ENCODE peak calls at places on chromosomes 5 and 9, in four cellular contexts. A, D, C and T are unnamed samples. For H3K9me3, the result is how much of the 10 kb centered on the place peaks cover.

GRCh38 chr9:92140754-92141143 is 25.5 kb upstream of the SPTLC1 start:
- DNase-seq in A (no peak), D (no peak), C (no peak), T (no peak)

GRCh38 chr5:13322769-13323168 is 621.7 kb downstream of the DNAH5 start:
- DNase-seq in A (no peak), D (no peak), C (no peak), T (no peak)

GRCh38 chr9:93531374-93531773 is 45.0 kb upstream of the PHF2 start:
- DNase-seq in A (no peak), D (no peak), C (no peak), T (no peak)

GRCh38 chr9:37503736-37504135 is 18.0 kb downstream of the POLR1E start:
- DNase-seq in A (no peak), D (peak), C (no peak), T (no peak)

GRCh38 chr5:55177078-55177477 is 4.1 kb upstream of the CDC20B start:
- DNase-seq in A (no peak), D (no peak), C (no peak), T (no peak)

GRCh38 chr5:179182601-179183000 is 122.4 kb downstream of the ZNF354C start:
- DNase-seq in A (no peak), D (no peak), C (no peak), T (no peak)

GRCh38 chr5:79133121-79133656 is 21.6 kb downstream of the BHMT start:
- DNase-seq in A (peak), D (no peak), C (peak), T (no peak)

GRCh38 chr9:76846307-76846706 is 59.6 kb downstream of the PRUNE2 start:
- DNase-seq in A (no peak), D (no peak), C (no peak), T (no peak)

GRCh38 chr5:103475629-103476240 is 86.9 kb downstream of the NUDT12 start:
- DNase-seq in A (peak), D (no peak), C (peak), T (no peak)

GRCh38 chr5:14110680-14111079 is 32.5 kb upstream of the TRIO start:
- DNase-seq in A (no peak), D (no peak), C (no peak), T (no peak)

GRCh38 chr5:177384134-177384533 is at the start of gene SLC34A1:
- DNase-seq in A (no peak), D (no peak), C (no peak), T (no peak)

GRCh38 chr5:2256646-2257288 is 374.0 kb upstream of the IRX4 start:
- DNase-seq in A (no peak), D (no peak), C (no peak), T (no peak)

GRCh38 chr5:2257326-2258244 is 374.9 kb upstream of the IRX4 start:
- DNase-seq in A (no peak), D (no peak), C (no peak), T (no peak)

GRCh38 chr5:2254404-2254803 is 371.7 kb upstream of the IRX4 start:
- DNase-seq in A (no peak), D (no peak), C (peak), T (no peak)

GRCh38 chr5:2254880-2255750 is 372.4 kb upstream of the IRX4 start:
- DNase-seq in A (no peak), D (no peak), C (no peak), T (no peak)

GRCh38 chr5:2255915-2256645 is 373.4 kb upstream of the IRX4 start:
- DNase-seq in A (no peak), D (no peak), C (no peak), T (no peak)
- H3K9me3 ChIP-seq in A (under half), D (under half), C (under half), T (under half)

GRCh38 chr5:36156619-36157018 is 4.7 kb downstream of the SKP2 start:
- DNase-seq in A (peak), D (no peak), C (no peak), T (no peak)

GRCh38 chr5:36160617-36161016 is 8.7 kb downstream of the SKP2 start:
- DNase-seq in A (no peak), D (no peak), C (no peak), T (no peak)

GRCh38 chr5:36156124-36156601 is 4.3 kb downstream of the SKP2 start:
- DNase-seq in A (no peak), D (no peak), C (no peak), T (no peak)

GRCh38 chr5:36155291-36155690 is 3.4 kb downstream of the SKP2 start:
- DNase-seq in A (no peak), D (no peak), C (no peak), T (no peak)

GRCh38 chr5:36158144-36158543 is 6.2 kb downstream of the SKP2 start:
- DNase-seq in A (peak), D (no peak), C (no peak), T (no peak)
- H3K9me3 ChIP-seq in A (under half), D (under half), C (under half), T (under half)

DNA sequence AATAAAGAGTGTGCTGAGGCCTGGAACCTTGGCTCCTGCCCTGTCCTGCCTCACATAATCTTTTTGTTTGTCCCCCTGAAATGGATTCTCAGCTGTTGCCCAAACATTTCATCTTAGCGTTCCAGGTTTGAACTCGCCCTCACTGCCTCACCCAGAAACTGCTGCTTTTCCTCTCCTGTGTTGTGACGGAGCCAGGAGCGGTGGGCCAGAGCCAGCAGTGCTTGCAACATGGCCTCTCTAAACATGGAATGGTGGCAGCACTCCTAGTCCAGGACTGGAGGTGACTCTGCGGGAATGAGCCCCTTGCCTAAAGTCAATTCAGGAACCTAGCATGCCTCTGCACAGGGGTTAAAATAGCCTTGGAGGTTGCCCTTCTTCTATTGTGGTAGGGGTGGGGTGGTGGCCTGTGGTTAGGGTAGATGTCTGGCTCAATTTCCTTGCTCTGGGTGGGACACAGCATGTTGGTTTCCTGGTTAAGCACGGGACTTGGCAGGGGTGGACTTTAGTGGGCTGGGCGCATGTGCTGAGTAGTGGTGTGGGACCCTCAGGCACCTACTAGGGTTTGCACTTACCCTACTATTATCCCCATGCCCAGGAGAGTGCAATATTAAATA is 101.6 kb downstream of the SLC25A46 start:
- DNase-seq in A (no peak), D (no peak), C (no peak), T (no peak)
- H3K9me3 ChIP-seq in A (under half), D (under half), C (under half), T (under half)

DNA sequence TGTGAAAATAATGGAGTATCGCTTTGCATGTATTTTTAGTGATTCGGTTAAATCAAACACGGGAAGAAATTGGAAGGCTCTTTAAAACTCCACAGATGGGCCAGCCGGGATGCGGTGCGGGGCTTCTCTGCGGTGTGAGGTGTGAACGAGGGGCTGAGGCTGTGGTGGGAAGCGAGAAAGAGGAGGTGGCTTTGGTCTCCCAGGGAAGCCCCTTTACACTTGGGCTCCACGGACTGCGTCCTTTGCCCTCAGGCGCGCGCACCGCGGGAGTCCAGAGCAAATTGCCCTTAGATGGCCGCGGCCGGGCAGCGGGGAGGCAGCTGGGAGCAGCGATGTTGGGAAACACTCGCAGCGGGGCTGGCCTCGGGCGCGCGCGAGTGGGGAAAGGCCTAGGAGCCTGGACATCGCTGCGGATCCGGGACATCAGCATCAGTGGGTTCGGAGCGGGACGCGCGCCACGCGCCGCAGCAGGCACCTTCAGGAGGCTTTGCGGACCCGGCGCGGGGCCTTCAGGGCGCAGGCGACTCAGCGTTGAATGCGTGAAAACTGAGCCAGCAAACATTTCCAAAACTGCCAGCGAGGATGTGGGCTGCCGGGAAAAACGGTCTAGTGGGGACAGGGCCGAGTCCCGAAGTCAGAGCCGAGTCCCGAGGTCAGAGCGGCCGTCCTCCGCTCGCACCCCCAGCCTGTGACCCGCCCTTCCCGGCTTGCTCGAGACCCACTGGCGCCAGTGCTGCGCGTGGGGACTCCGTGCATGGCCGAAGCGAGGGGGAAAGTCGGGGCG is 6.5 kb downstream of the IRX1 start:
- DNase-seq in A (peak), D (no peak), C (no peak), T (no peak)
- H3K9me3 ChIP-seq in A (under half), D (under half), C (under half), T (under half)

GRCh38 chr9:5651246-5651645 is 22.3 kb downstream of the RIC1 start:
- DNase-seq in A (no peak), D (no peak), C (no peak), T (no peak)
- H3K9me3 ChIP-seq in A (under half), D (under half), C (under half), T (under half)

GRCh38 chr9:137985637-137986071 is 108.1 kb downstream of the CACNA1B start:
- DNase-seq in A (no peak), D (no peak), C (no peak), T (no peak)
- H3K9me3 ChIP-seq in A (under half), D (under half), C (under half), T (under half)

GRCh38 chr5:2921651-2922050 is 170.2 kb upstream of the IRX2 start:
- DNase-seq in A (no peak), D (no peak), C (no peak), T (no peak)
- H3K9me3 ChIP-seq in A (under half), D (under half), C (under half), T (under half)

GRCh38 chr9:135128035-135128670 is 40.7 kb downstream of the OLFM1 start:
- DNase-seq in A (no peak), D (no peak), C (no peak), T (no peak)

GRCh38 chr9:135131488-135131887 is 44.0 kb downstream of the OLFM1 start:
- DNase-seq in A (no peak), D (no peak), C (no peak), T (no peak)

GRCh38 chr9:135132008-135132407 is 44.5 kb downstream of the OLFM1 start:
- DNase-seq in A (no peak), D (no peak), C (no peak), T (no peak)

GRCh38 chr9:135129137-135129695 is 41.7 kb downstream of the OLFM1 start:
- DNase-seq in A (no peak), D (no peak), C (no peak), T (no peak)

GRCh38 chr9:135130266-135130976 is 43.0 kb downstream of the OLFM1 start:
- DNase-seq in A (no peak), D (no peak), C (peak), T (no peak)
- H3K9me3 ChIP-seq in A (under half), D (under half), C (under half), T (under half)

GRCh38 chr9:99011161-99011709 is 67.5 kb downstream of the COL15A1 start:
- DNase-seq in A (peak), D (no peak), C (no peak), T (no peak)
- H3K9me3 ChIP-seq in A (under half), D (under half), C (under half), T (under half)